ENCODE peak calls at places on chromosomes 6 and 20, in five cellular contexts. Z is CD4-positive, alpha-beta memory T cell; J is CD8-positive, alpha-beta T cell; D is A549; K is tibial nerve. R is an unnamed sample.

GRCh38 chr20:34753706-34754461 is 49.7 kb downstream of the TP53INP2 start:
- DNase-seq in Z (no peak), J (no peak), D (no peak), K (no peak), R (no peak)

GRCh38 chr6:166456360-166457156 is 73.8 kb upstream of the MPC1 start:
- DNase-seq in Z (peak; percentile 13), J (no peak), D (no peak), K (no peak), R (no peak)

GRCh38 chr20:4471221-4471620 is 250.5 kb upstream of the PRND start:
- DNase-seq in Z (no peak), J (no peak), D (no peak), K (no peak), R (no peak)

GRCh38 chr6:148888853-148889252 is 142.0 kb downstream of the UST start:
- DNase-seq in Z (no peak), J (no peak), D (no peak), K (no peak), R (no peak)

GRCh38 chr6:74979065-74979766 is 226.6 kb downstream of the COL12A1 start:
- DNase-seq in Z (no peak), J (no peak), D (no peak), K (no peak), R (no peak)

GRCh38 chr20:20003088-20003954 is 13.8 kb upstream of the NAA20 start:
- DNase-seq in Z (peak; percentile 7), J (peak; percentile 27), D (no peak), K (no peak), R (no peak)

GRCh38 chr6:133502451-133503259 is 261.5 kb downstream of the EYA4 start:
- DNase-seq in Z (no peak), J (no peak), D (no peak), K (no peak), R (no peak)

GRCh38 chr6:23890543-23891227 is 235.3 kb upstream of the NRSN1 start:
- DNase-seq in Z (no peak), J (no peak), D (no peak), K (no peak), R (no peak)

GRCh38 chr6:40972190-40972589 is 66.8 kb downstream of the UNC5CL start:
- DNase-seq in Z (no peak), J (no peak), D (no peak), K (no peak), R (no peak)

GRCh38 chr6:70375882-70376281 is 37.4 kb upstream of the FAM135A start:
- DNase-seq in Z (no peak), J (no peak), D (no peak), K (no peak), R (no peak)

GRCh38 chr6:127484207-127484858 is 25.1 kb upstream of the KIAA0408 start:
- DNase-seq in Z (peak; percentile 29), J (no peak), D (peak; percentile 2), K (no peak), R (no peak)

GRCh38 chr20:36506253-36506652 is 35.1 kb upstream of the MYL9 start:
- DNase-seq in Z (peak; percentile 16), J (no peak), D (peak; percentile 44), K (no peak), R (no peak)

GRCh38 chr20:23228912-23229311 is 121.7 kb upstream of the NXT1 start:
- DNase-seq in Z (no peak), J (no peak), D (no peak), K (no peak), R (no peak)

GRCh38 chr6:70375166-70375565 is 38.1 kb upstream of the FAM135A start:
- DNase-seq in Z (no peak), J (no peak), D (no peak), K (no peak), R (no peak)

GRCh38 chr6:157804448-157805327 is 18.4 kb upstream of the SNX9 start:
- DNase-seq in Z (no peak), J (no peak), D (no peak), K (no peak), R (no peak)

GRCh38 chr6:28335564-28336283 is at the start of gene ZSCAN31:
- DNase-seq in Z (peak; percentile 77), J (peak; percentile 87), D (peak; percentile 81), K (peak; percentile 40), R (no peak)

GRCh38 chr20:48364055-48364454 is 463.7 kb downstream of the PREX1 start:
- DNase-seq in Z (no peak), J (no peak), D (no peak), K (no peak), R (no peak)

GRCh38 chr6:30782425-30783014 is 38.2 kb upstream of the IER3 start:
- DNase-seq in Z (no peak), J (no peak), D (peak; percentile 33), K (no peak), R (no peak)
- H3K27ac ChIP-seq in Z (no peak overlapping the region), J (no peak overlapping the region), D (peak overlapping the region; percentile 97), K (peak overlapping the region; percentile 53), R (peak overlapping the region; percentile 89)

DNA sequence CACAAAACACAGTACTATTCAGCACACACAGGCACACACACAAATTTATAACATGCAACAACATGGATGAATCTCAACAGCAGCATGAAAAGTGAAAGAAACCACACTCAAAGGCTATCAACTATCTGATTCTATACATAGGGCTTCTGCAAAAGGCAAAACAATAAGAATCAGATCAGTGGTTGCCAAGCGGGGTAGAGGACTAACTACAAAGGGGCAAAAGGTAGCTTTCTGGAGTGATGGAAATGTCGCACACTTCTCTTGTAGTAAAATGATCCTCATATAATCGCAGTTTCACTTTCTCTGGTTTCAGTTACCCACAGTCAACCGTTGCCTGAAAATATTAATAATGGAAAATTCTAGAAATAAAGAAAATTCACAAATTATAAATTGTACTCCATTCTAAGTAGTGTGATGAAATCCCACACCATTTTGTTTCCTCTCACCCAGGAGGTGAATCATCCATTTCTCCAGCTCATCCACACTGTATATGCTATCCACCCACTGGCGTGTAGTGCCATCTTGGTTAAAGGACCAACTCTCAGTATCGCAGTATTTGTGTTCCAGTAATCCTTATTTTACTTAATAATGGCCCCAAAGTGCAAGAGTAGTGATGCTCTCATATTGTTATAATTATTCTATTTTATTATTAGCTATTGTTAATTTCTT is 12.8 kb upstream of the PLN start:
- DNase-seq in Z (no peak), J (no peak), D (no peak), K (no peak), R (no peak)
- H3K4me3 ChIP-seq in Z (no peak overlapping the region), J (no peak overlapping the region), D (no peak overlapping the region), K (no peak overlapping the region), R (no peak overlapping the region)

DNA sequence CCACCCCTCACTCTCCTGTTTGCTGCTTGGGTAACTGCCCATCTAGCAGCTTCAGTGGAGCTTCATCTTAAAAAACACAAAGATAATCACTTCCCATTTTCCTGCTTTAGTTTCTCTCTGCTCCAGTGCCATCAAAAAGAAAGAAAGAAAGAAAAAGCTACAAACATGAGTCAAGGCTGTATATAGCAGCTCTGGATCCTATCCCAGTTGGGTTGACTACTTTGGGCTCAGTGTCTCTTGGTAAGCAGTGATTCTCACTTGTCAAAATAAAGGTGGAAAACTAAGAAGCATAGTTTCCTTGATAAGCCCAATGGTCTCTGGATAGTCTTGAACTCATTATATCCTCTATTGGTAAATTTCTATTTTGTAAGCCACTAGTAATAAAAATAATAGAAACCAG is 48.8 kb upstream of the SRPK1 start:
- DNase-seq in Z (no peak), J (no peak), D (no peak), K (no peak), R (no peak)
- H3K27ac ChIP-seq in Z (no peak overlapping the region), J (no peak overlapping the region), D (no peak overlapping the region), K (no peak overlapping the region), R (no peak overlapping the region)

GRCh38 chr6:113735487-113735886 is 121.7 kb upstream of the MARCKS start:
- DNase-seq in Z (no peak), J (no peak), D (no peak), K (no peak), R (no peak)

GRCh38 chr6:113739066-113739655 is 118.0 kb upstream of the MARCKS start:
- DNase-seq in Z (no peak), J (no peak), D (no peak), K (no peak), R (no peak)

GRCh38 chr6:113733386-113733785 is 123.8 kb upstream of the MARCKS start:
- DNase-seq in Z (no peak), J (no peak), D (no peak), K (no peak), R (no peak)

GRCh38 chr6:113734886-113735481 is 122.2 kb upstream of the MARCKS start:
- DNase-seq in Z (no peak), J (no peak), D (no peak), K (no peak), R (no peak)

DNA sequence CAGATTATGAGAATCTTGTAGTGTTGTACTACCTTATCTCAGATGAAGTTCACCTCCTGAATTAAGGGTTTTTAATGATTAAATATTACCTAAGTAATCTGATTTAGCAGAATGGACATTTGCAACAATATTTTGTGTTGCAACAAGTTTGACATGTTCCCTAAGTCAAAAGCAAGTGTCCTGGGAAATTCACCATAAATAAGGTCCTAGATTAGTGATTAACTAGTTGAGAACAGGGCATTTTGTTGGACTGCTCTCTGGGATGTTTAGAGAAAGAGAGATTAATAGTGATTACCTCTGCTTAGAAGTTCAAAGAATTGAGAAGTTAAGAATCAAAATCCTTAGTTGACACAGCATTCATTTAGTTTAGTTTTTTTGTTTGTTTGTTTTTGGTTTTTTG is 120.2 kb upstream of the MARCKS start:
- DNase-seq in Z (no peak), J (no peak), D (no peak), K (no peak), R (no peak)
- H3K4me3 ChIP-seq in Z (no peak overlapping the region), J (no peak overlapping the region), D (no peak overlapping the region), K (no peak overlapping the region), R (no peak overlapping the region)

DNA sequence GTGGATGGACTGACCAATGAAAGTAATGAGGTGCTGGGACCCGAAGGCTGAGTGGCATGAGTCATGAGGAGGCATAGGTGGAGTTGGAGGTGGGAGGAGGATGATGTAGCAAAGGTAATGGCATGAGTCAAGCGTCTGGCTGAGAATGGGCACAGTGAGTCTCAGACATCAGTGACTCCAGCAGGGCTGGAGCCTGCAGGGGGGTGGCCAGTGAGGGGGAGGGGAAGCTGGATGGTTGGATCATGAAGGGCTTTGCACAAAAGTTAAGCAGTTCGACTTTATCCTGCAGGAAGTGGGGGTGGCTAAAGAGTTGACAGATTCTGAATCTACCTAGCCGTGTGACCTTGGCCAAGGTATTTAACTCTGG is 99.0 kb upstream of the IYD start:
- DNase-seq in Z (no peak), J (no peak), D (peak; percentile 46), K (no peak), R (no peak)
- H3K27ac ChIP-seq in Z (no peak overlapping the region), J (no peak overlapping the region), D (peak overlapping the region; percentile 61), K (no peak overlapping the region), R (no peak overlapping the region)

GRCh38 chr6:147207351-147207750 is 3.1 kb downstream of the STXBP5 start:
- DNase-seq in Z (no peak), J (no peak), D (no peak), K (no peak), R (no peak)
- H3K4me3 ChIP-seq in Z (no peak overlapping the region), J (no peak overlapping the region), D (no peak overlapping the region), K (peak overlapping the region; percentile 2), R (peak overlapping the region; percentile 12)

DNA sequence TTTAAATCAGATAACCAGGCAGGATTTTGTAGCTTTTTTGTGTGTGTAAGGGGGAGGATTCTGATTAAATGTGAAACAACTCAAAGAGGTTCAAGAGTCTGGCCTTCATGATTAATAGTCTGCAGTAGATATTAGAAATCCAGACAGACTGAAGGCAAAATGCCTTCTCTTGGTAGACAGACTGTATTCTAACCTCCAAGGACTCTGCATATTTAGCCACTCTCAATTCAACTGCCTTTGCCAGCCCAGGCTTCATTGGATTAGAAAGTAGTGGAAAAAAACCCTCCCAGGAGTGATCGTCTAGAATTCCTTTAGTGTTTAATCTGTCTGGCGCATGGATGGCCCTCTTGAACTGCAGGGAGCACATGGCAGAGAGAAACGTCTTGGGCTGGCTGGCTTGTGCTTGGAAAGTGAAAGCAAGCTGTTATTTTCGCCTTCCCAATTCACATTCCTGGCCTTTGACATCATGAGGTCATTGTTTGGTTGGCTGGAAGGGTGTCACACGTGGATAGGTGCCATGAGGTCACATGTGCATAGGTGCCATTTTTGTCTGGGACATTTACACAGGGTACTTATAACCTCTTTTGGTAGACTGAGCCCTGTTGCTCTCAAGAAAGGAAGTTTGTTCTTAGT is 30.8 kb upstream of the NEDD9 start:
- DNase-seq in Z (no peak), J (no peak), D (peak; percentile 21), K (peak; percentile 52), R (no peak)
- H3K27ac ChIP-seq in Z (no peak overlapping the region), J (no peak overlapping the region), D (peak overlapping the region; percentile 68), K (peak overlapping the region; percentile 34), R (peak overlapping the region; percentile 25)